ENCODE peak calls at places on chromosome 21, in eight cellular contexts. J, T, S, F, Y, V, E and H are unnamed samples.

GRCh38 chr21:45363921-45364463 is 41.0 kb upstream of the COL18A1 start:
- DNase-seq in T (peak), F (no peak), E (no peak), Y (peak), S (no peak), V (no peak), J (no peak), H (peak)

GRCh38 chr21:23131177-23131576 is 2133.0 kb downstream of the NCAM2 start:
- DNase-seq in J (no peak), Y (no peak), T (peak), F (no peak), V (peak), E (peak), S (no peak), H (no peak)

GRCh38 chr21:19130379-19131028 is 726.9 kb upstream of the TMPRSS15 start:
- DNase-seq in S (no peak), J (no peak), V (no peak), E (no peak), F (no peak), T (no peak), Y (no peak), H (no peak)

GRCh38 chr21:31282095-31282709 is 61.9 kb downstream of the TIAM1 start:
- DNase-seq in Y (no peak), F (no peak), J (no peak), E (no peak), S (no peak), V (no peak), T (no peak), H (peak)

GRCh38 chr21:15772654-15773053 is 42.9 kb downstream of the USP25 start:
- DNase-seq in T (no peak), S (no peak), V (no peak), J (no peak), Y (no peak), E (no peak), F (no peak), H (no peak)

GRCh38 chr21:42527489-42528158 is 14.0 kb downstream of the SLC37A1 start:
- DNase-seq in Y (peak), S (peak), F (no peak), V (no peak), T (no peak), J (peak), E (no peak), H (no peak)

GRCh38 chr21:36385909-36386642 is 884 bp downstream of the CHAF1B start:
- DNase-seq in F (no peak), V (no peak), E (no peak), T (no peak), Y (no peak), S (no peak), J (no peak), H (no peak)

GRCh38 chr21:44304041-44304738 is 4.3 kb downstream of the PFKL start:
- DNase-seq in J (no peak), T (no peak), E (no peak), F (no peak), S (no peak), Y (no peak), V (no peak), H (no peak)

GRCh38 chr21:27269646-27270045 is 302.8 kb upstream of the ADAMTS5 start:
- DNase-seq in V (no peak), F (no peak), E (no peak), S (no peak), J (no peak), Y (no peak), T (peak), H (no peak)

GRCh38 chr21:41953249-41953830 is 478 bp downstream of the C2CD2 start:
- DNase-seq in V (no peak), S (no peak), F (no peak), E (no peak), T (peak), J (no peak), Y (peak), H (peak)

GRCh38 chr21:46154955-46155513 is 345 bp downstream of the FTCD start:
- DNase-seq in Y (no peak), F (no peak), J (no peak), V (no peak), T (no peak), S (no peak), E (no peak), H (no peak)

GRCh38 chr21:35933466-35933865 is 126.9 kb downstream of the SETD4 start:
- DNase-seq in E (no peak), F (no peak), J (no peak), V (no peak), S (no peak), Y (no peak), T (no peak), H (peak)

GRCh38 chr21:15207231-15207630 is 142.4 kb upstream of the NRIP1 start:
- DNase-seq in S (no peak), F (no peak), T (no peak), Y (no peak), E (no peak), V (no peak), J (no peak), H (no peak)

GRCh38 chr21:43018519-43018918 is 44.2 kb downstream of the PKNOX1 start:
- DNase-seq in V (no peak), S (no peak), E (no peak), F (no peak), Y (no peak), J (no peak), T (no peak), H (no peak)

GRCh38 chr21:31983120-31983519 is 110.3 kb downstream of the HUNK start:
- DNase-seq in E (no peak), F (no peak), S (no peak), T (no peak), J (no peak), Y (no peak), V (no peak), H (no peak)

GRCh38 chr21:33078907-33079582 is 9.1 kb downstream of the OLIG1 start:
- DNase-seq in Y (peak), V (no peak), T (no peak), J (no peak), F (no peak), E (no peak), S (no peak), H (peak)

GRCh38 chr21:46435786-46436227 is 22.9 kb upstream of the DIP2A start:
- DNase-seq in F (no peak), T (peak), J (no peak), Y (no peak), S (no peak), E (no peak), V (no peak), H (no peak)

GRCh38 chr21:42037943-42038342 is 27.8 kb upstream of the ZBTB21 start:
- DNase-seq in V (no peak), J (no peak), F (no peak), E (no peak), T (no peak), S (no peak), Y (no peak), H (no peak)

GRCh38 chr21:46227811-46228344 is 696 bp downstream of the LSS start:
- DNase-seq in E (no peak), Y (no peak), S (no peak), T (no peak), V (no peak), F (no peak), J (no peak), H (no peak)

GRCh38 chr21:14321042-14321441 is 61.9 kb downstream of the HSPA13 start:
- DNase-seq in T (no peak), V (no peak), Y (no peak), S (no peak), F (no peak), J (no peak), E (no peak), H (no peak)

GRCh38 chr21:30839304-30839703 is 9.7 kb upstream of the KRTAP7-1 start:
- DNase-seq in J (no peak), F (no peak), E (peak), V (peak), Y (peak), T (peak), S (no peak), H (peak)

GRCh38 chr21:45818904-45819285 is 162.7 kb upstream of the COL6A1 start:
- DNase-seq in Y (peak), S (peak), E (no peak), V (no peak), F (no peak), J (no peak), T (no peak), H (no peak)

GRCh38 chr21:42314616-42315295 is 453 bp downstream of the TFF3 start:
- DNase-seq in E (no peak), V (no peak), T (no peak), Y (no peak), J (no peak), S (no peak), F (no peak), H (no peak)

GRCh38 chr21:25424674-25425073 is 182.6 kb downstream of the MRPL39 start:
- DNase-seq in E (no peak), F (no peak), J (peak), Y (no peak), S (no peak), V (no peak), T (no peak), H (no peak)